ENCODE peak calls at places on chromosomes 6 and 20, in five cellular contexts. O, X, U, F and Z are unnamed samples.

GRCh38 chr6:153032255-153032882 is 29.9 kb upstream of the MTRF1L start:
- DNase-seq in O (no peak), F (peak; percentile 38), X (peak; percentile 44), U (no peak), Z (peak; percentile 14)

GRCh38 chr6:170022291-170022722 is 268.6 kb downstream of the DLL1 start:
- DNase-seq in U (no peak), O (no peak), F (no peak), X (no peak), Z (no peak)

GRCh38 chr20:9927224-9927623 is 88.3 kb upstream of the PAK5 start:
- DNase-seq in U (no peak), F (no peak), X (no peak), O (no peak), Z (no peak)

GRCh38 chr20:3045042-3045815 is 623 bp upstream of the MRPS26 start:
- DNase-seq in F (no peak), X (no peak), O (peak; percentile 33), U (peak; percentile 84), Z (peak; percentile 91)

GRCh38 chr6:33745558-33745957 is 1.1 kb downstream of the IP6K3 start:
- DNase-seq in X (no peak), U (no peak), O (no peak), F (no peak), Z (no peak)

GRCh38 chr6:115618311-115618710 is 442.4 kb downstream of the FRK start:
- DNase-seq in F (no peak), X (no peak), U (no peak), O (no peak), Z (no peak)

GRCh38 chr6:34484899-34485298 is 19.0 kb downstream of the PACSIN1 start:
- DNase-seq in X (peak; percentile 68), O (peak; percentile 46), F (no peak), U (no peak), Z (no peak)

GRCh38 chr6:133241088-133241900 is at the start of gene EYA4:
- DNase-seq in X (peak; percentile 45), O (no peak), F (no peak), U (no peak), Z (peak; percentile 51)

GRCh38 chr20:10369723-10370090 is 64.3 kb downstream of the MKKS start:
- DNase-seq in U (no peak), F (peak; percentile 29), X (no peak), O (no peak), Z (no peak)

GRCh38 chr6:16352258-16352635 is 113.9 kb downstream of the GMPR start:
- DNase-seq in F (peak; percentile 55), X (no peak), U (no peak), O (no peak), Z (no peak)

GRCh38 chr6:149032599-149033405 is 284.7 kb upstream of the TAB2 start:
- DNase-seq in F (peak; percentile 68), O (peak; percentile 13), X (peak; percentile 17), U (no peak), Z (peak; percentile 26)

GRCh38 chr20:53164072-53164471 is 191.9 kb downstream of the TSHZ2 start:
- DNase-seq in U (no peak), O (no peak), F (no peak), X (no peak), Z (no peak)

GRCh38 chr20:43680976-43681375 is 14.1 kb downstream of the MYBL2 start:
- DNase-seq in X (no peak), F (no peak), O (no peak), U (no peak), Z (no peak)

GRCh38 chr20:32418376-32418775 is 60.2 kb downstream of the ASXL1 start:
- DNase-seq in U (no peak), F (no peak), X (no peak), O (no peak), Z (no peak)

GRCh38 chr6:76052314-76052713 is 20.1 kb downstream of the IMPG1 start:
- DNase-seq in O (no peak), U (no peak), X (no peak), F (no peak), Z (no peak)

GRCh38 chr20:31806564-31807355 is 12.4 kb upstream of the MYLK2 start:
- DNase-seq in O (no peak), F (no peak), U (no peak), X (no peak), Z (no peak)

GRCh38 chr6:15872252-15873103 is 209.7 kb upstream of the DTNBP1 start:
- DNase-seq in O (no peak), X (no peak), U (no peak), F (no peak), Z (no peak)

GRCh38 chr20:1393507-1393882 is 641 bp upstream of the FKBP1A start:
- DNase-seq in F (no peak), X (no peak), O (no peak), U (no peak), Z (no peak)

GRCh38 chr6:103554911-103555310 is 1304.8 kb downstream of the HACE1 start:
- DNase-seq in O (no peak), F (no peak), X (no peak), U (no peak), Z (no peak)

GRCh38 chr6:127403636-127404035 is 55.6 kb downstream of the KIAA0408 start:
- DNase-seq in O (no peak), X (no peak), U (no peak), F (no peak), Z (no peak)

GRCh38 chr6:30394139-30394538 is 49.2 kb downstream of the RPP21 start:
- DNase-seq in X (no peak), F (no peak), U (no peak), O (no peak), Z (no peak)

GRCh38 chr20:38724603-38725457 is 544 bp downstream of the SLC32A1 start:
- DNase-seq in F (no peak), U (no peak), O (no peak), X (peak; percentile 68), Z (peak; percentile 64)